ENCODE peak calls at places on chromosomes 16 and 17, in eight cellular contexts. R, E, F, S, I, U, A and X are unnamed samples. For H3K9me3, the result is how much of the 10 kb centered on the place peaks cover.

GRCh38 chr16:29962344-29962994 is 590 bp downstream of the TMEM219 start:
- DNase-seq in E (no peak), A (no peak), S (no peak), U (peak), F (peak), R (no peak), I (no peak), X (no peak)

GRCh38 chr17:21194210-21194609 is 19.8 kb downstream of the TMEM11 start:
- DNase-seq in F (peak), R (no peak), S (peak), I (no peak), U (no peak), A (no peak), E (no peak), X (no peak)

GRCh38 chr16:83060-83603 is 5.1 kb downstream of the MPG start:
- DNase-seq in A (no peak), F (no peak), U (no peak), E (no peak), I (no peak), S (no peak), R (no peak), X (no peak)

GRCh38 chr17:70775667-70776066 is 606.3 kb downstream of the KCNJ2 start:
- DNase-seq in S (no peak), R (no peak), U (no peak), E (no peak), I (no peak), A (no peak), F (no peak), X (no peak)

GRCh38 chr17:81923302-81924260 is 4.0 kb downstream of the MAFG start:
- DNase-seq in U (peak), R (no peak), A (peak), E (no peak), S (peak), I (no peak), F (peak), X (no peak)

GRCh38 chr17:6249747-6250146 is 179.6 kb downstream of the WSCD1 start:
- DNase-seq in F (no peak), E (no peak), A (no peak), I (no peak), R (no peak), S (no peak), U (no peak), X (no peak)

GRCh38 chr17:29615048-29615385 is 7.7 kb downstream of the CORO6 start:
- DNase-seq in I (no peak), F (peak), U (peak), R (no peak), S (peak), E (peak), A (no peak), X (peak)

GRCh38 chr17:42291136-42291535 is 2.8 kb downstream of the STAT5A start:
- DNase-seq in S (no peak), E (no peak), I (no peak), U (no peak), F (no peak), R (no peak), A (no peak), X (no peak)

GRCh38 chr17:45091778-45092425 is 30.8 kb downstream of the NMT1 start:
- DNase-seq in I (no peak), A (peak), E (no peak), R (no peak), F (no peak), U (no peak), S (no peak), X (no peak)

GRCh38 chr16:31893824-31894223 is 20.2 kb downstream of the ZNF267 start:
- DNase-seq in R (no peak), F (no peak), U (no peak), I (no peak), A (no peak), S (no peak), E (no peak), X (no peak)
- H3K9me3 ChIP-seq in R (under half), F (under half), U (under half), I (under half), A (half or more), S (under half), E (under half), X (under half)

GRCh38 chr16:46777804-46778203 is 29.7 kb upstream of the MYLK3 start:
- DNase-seq in F (no peak), R (no peak), U (no peak), E (no peak), A (no peak), I (peak), S (no peak), X (no peak)
- H3K9me3 ChIP-seq in F (under half), R (under half), U (under half), E (under half), A (under half), I (under half), S (under half), X (under half)

GRCh38 chr16:35792516-35793285 is 2333.3 kb downstream of the TP53TG3F start:
- DNase-seq in R (no peak), I (no peak), U (no peak), E (no peak), S (no peak), A (no peak), F (no peak), X (no peak)

GRCh38 chr16:35795361-35796029 is 2336.1 kb downstream of the TP53TG3F start:
- DNase-seq in I (no peak), S (no peak), A (no peak), U (no peak), F (no peak), R (no peak), E (no peak), X (no peak)

GRCh38 chr16:35798885-35799426 is 2339.5 kb downstream of the TP53TG3F start:
- DNase-seq in E (no peak), R (no peak), I (no peak), F (peak), S (no peak), U (no peak), A (peak), X (no peak)

GRCh38 chr16:35797811-35798210 is 2338.4 kb downstream of the TP53TG3F start:
- DNase-seq in U (no peak), A (no peak), E (no peak), F (peak), I (no peak), S (no peak), R (no peak), X (no peak)
- H3K9me3 ChIP-seq in U (under half), A (under half), E (under half), F (under half), I (under half), S (under half), R (under half), X (under half)

GRCh38 chr16:3388325-3388724 is 12.5 kb downstream of the ZSCAN32 start:
- DNase-seq in E (no peak), U (no peak), A (no peak), I (no peak), F (no peak), R (no peak), S (no peak), X (no peak)

DNA sequence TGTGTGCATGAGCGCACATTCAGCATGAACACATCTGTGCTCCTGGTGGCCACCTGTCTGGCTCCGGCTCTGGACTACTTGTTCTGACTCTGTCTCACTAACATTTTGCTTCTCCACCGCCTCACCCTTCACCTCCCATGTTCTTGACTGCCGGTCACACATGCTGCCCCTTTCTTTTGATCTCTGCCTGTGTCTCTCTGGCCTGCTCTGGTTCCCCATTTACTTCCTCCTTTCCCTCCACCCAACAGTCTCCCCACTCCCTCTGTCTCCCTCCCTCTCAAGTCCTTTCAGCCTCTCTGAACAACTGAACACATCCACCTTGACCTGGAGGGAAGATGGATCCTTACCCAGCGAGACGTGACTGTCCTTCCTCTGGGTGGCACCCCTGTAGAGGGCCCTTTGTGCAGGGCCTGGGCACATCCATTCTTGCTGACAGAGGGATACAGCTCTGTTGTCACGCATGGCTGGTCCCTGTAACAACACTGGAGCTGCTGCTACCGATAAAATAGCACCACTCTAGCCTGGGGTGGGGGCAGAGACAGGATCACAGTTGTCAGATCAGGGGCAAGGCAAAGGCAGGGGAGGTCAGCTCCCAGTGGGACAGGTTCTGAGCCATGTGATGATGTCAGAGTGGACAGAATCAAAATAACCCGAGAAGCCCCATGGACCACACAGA is 11.0 kb downstream of the ZSCAN32 start:
- DNase-seq in R (no peak), U (no peak), F (no peak), S (peak), A (no peak), I (no peak), E (no peak), X (no peak)
- H3K9me3 ChIP-seq in R (half or more), U (under half), F (under half), S (under half), A (under half), I (under half), E (under half), X (half or more)

DNA sequence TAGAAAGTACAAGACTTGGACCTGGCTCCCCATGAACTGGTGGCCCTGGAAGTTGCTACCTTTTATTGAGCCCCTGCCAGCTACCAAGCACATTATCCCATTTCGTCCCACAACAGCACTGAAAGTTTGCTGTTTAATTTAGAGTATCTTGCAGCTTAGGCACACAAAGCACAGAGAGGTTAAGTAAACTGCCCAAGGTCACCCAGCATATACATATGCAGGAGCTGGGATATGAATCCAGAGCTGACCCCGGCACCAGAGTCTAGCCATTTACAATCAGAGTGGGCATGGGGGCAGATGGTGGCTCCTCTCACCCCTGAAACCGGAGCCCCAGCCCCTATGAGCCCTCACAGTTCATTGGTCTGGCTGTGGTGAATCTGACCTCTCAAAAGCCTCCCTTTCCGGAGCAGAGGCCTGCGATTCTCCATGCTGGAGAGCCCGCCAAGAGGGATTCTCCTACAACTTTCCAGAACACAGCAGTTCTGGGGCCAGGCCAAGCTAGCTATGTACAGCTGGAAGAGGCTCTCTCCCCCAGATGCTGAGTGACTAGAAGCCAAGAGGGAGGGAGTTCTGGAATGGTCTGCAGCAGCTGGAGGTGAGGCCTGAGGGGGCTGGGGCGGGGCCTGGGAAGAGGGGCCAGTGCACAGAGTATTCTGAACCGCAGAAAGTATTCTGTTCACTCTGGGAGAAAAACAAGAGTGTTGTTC is 58.3 kb downstream of the SREBF1 start:
- DNase-seq in E (no peak), R (no peak), F (no peak), I (no peak), S (no peak), A (peak), U (peak), X (no peak)
- H3K9me3 ChIP-seq in E (under half), R (under half), F (under half), I (under half), S (under half), A (under half), U (under half), X (under half)